ENCODE peak calls at places on chromosomes 12 and 14, in nine cellular contexts. P, Q, Y, Z, W, G, E, N and M are unnamed samples. For H3K27me3, the result is how much of the 10 kb centered on the place peaks cover.

GRCh38 chr12:91687052-91688017 is 458.3 kb downstream of the BTG1 start:
- DNase-seq in P (no peak), Q (no peak), Y (no peak), Z (no peak), W (no peak), G (no peak), E (no peak), N (no peak), M (no peak)

GRCh38 chr14:55240526-55241178 is 30.6 kb upstream of the FBXO34 start:
- DNase-seq in P (no peak), Q (no peak), Y (no peak), Z (no peak), W (peak), G (peak), E (no peak), N (no peak), M (no peak)

GRCh38 chr12:81811066-81811777 is 52.1 kb upstream of the PPFIA2 start:
- DNase-seq in P (no peak), Q (no peak), Y (no peak), Z (no peak), W (no peak), G (peak), E (no peak), N (no peak), M (no peak)

GRCh38 chr12:104138747-104139186 is 757 bp upstream of the NFYB start:
- DNase-seq in P (no peak), Q (no peak), Y (no peak), Z (peak), W (peak), G (peak), E (no peak), N (peak), M (peak)

GRCh38 chr12:28040251-28040650 is 67.7 kb upstream of the PTHLH start:
- DNase-seq in P (no peak), Q (no peak), Y (no peak), Z (no peak), W (no peak), G (no peak), E (no peak), N (no peak), M (no peak)

GRCh38 chr14:63853831-63854293 is 1.1 kb downstream of the SYNE2 start:
- DNase-seq in P (peak), Q (peak), Y (peak), Z (peak), W (no peak), G (peak), E (no peak), N (peak), M (peak)

GRCh38 chr12:91604897-91605296 is 422.3 kb upstream of the DCN start:
- DNase-seq in P (no peak), Q (no peak), Y (no peak), Z (no peak), W (no peak), G (no peak), E (no peak), N (no peak), M (peak)

GRCh38 chr12:42921741-42922511 is 332.4 kb upstream of the PRICKLE1 start:
- DNase-seq in P (no peak), Q (peak), Y (no peak), Z (no peak), W (no peak), G (no peak), E (no peak), N (no peak), M (no peak)

GRCh38 chr14:92785601-92786426 is 8.3 kb upstream of the GOLGA5 start:
- DNase-seq in P (no peak), Q (no peak), Y (no peak), Z (peak), W (no peak), G (no peak), E (no peak), N (peak), M (peak)

GRCh38 chr12:28993720-28994119 is 155.4 kb upstream of the FAR2 start:
- DNase-seq in P (no peak), Q (no peak), Y (no peak), Z (no peak), W (no peak), G (peak), E (no peak), N (no peak), M (peak)

GRCh38 chr12:52151859-52152783 is 39.7 kb downstream of the KRT80 start:
- DNase-seq in P (no peak), Q (no peak), Y (peak), Z (peak), W (peak), G (peak), E (no peak), N (peak), M (peak)

GRCh38 chr12:31887109-31887811 is 72.0 kb upstream of the RESF1 start:
- DNase-seq in P (no peak), Q (no peak), Y (no peak), Z (no peak), W (no peak), G (no peak), E (no peak), N (no peak), M (no peak)

GRCh38 chr12:125564753-125565152 is 499.5 kb downstream of the AACS start:
- DNase-seq in P (no peak), Q (no peak), Y (no peak), Z (no peak), W (no peak), G (no peak), E (no peak), N (no peak), M (no peak)

DNA sequence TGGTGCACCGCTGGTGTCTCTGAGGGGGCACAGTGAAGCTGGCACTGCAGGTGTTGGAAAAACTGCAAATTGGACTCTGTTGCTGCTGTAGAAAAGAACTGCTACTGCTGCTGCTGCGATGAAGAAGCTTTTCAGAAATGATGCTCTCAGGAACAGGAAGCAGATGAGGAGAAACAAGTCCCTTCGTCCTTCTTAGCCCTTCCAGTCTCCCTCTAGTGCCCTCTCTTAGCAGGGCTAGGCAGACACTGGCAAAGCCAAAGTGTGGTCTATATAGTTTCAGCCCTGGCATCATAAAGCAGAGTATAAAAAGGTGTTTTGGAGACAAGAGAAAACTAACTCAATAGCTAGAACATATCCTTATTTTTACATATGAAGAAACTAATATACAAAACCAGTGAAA is 174.5 kb downstream of the MYRFL start:
- DNase-seq in P (no peak), Q (no peak), Y (no peak), Z (no peak), W (no peak), G (no peak), E (no peak), N (no peak), M (no peak)
- TF ChIP-seq CTCF in P (no peak), Q (no peak), Y (no peak), Z (no peak), W (no peak), G (no peak), E (no peak), N (no peak), M (no peak)

DNA sequence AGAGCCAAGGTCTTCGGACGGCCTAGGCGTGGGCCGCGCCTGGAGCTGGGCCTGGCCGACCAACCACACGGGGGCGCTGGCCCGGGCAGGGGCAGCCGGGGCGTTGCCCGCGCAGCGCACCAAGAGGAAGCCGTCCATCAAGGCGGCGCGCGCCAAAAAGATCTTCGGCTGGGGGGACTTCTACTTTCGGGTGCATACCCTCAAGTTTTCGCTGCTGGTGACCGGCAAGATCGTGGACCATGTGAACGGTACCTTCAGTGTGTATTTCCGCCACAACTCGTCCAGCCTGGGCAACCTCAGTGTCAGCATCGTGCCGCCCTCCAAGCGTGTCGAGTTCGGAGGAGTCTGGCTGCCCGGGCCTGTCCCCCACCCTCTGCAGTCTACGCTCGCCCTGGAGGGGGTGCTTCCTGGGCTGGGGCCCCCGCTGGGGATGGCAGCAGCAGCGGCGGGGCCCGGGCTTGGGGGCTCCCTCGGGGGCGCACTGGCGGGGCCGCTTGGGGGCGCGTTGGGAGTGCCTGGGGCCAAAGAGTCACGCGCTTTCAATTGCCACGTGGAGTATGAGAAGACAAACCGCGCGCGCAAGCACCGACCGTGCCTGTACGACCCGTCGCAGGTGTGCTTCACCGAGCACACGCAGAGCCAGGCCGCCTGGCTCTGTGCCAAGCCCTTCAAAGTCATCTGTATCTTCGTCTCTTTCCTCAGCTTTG is 4.4 kb upstream of the SHMT2 start:
- DNase-seq in P (no peak), Q (no peak), Y (peak), Z (no peak), W (no peak), G (peak), E (no peak), N (peak), M (peak)
- H3K27me3 ChIP-seq in P (half or more), Q (under half), Y (half or more), Z (under half), W (under half), G (half or more), E (under half), N (half or more), M (half or more)

GRCh38 chr14:75294649-75295033 is 16.0 kb downstream of the FOS start:
- DNase-seq in P (no peak), Q (no peak), Y (no peak), Z (no peak), W (no peak), G (peak), E (no peak), N (no peak), M (no peak)
- TF ChIP-seq CTCF in P (peak), Q (no peak), Y (no peak), Z (no peak), W (no peak), G (no peak), E (no peak), N (no peak), M (no peak)

DNA sequence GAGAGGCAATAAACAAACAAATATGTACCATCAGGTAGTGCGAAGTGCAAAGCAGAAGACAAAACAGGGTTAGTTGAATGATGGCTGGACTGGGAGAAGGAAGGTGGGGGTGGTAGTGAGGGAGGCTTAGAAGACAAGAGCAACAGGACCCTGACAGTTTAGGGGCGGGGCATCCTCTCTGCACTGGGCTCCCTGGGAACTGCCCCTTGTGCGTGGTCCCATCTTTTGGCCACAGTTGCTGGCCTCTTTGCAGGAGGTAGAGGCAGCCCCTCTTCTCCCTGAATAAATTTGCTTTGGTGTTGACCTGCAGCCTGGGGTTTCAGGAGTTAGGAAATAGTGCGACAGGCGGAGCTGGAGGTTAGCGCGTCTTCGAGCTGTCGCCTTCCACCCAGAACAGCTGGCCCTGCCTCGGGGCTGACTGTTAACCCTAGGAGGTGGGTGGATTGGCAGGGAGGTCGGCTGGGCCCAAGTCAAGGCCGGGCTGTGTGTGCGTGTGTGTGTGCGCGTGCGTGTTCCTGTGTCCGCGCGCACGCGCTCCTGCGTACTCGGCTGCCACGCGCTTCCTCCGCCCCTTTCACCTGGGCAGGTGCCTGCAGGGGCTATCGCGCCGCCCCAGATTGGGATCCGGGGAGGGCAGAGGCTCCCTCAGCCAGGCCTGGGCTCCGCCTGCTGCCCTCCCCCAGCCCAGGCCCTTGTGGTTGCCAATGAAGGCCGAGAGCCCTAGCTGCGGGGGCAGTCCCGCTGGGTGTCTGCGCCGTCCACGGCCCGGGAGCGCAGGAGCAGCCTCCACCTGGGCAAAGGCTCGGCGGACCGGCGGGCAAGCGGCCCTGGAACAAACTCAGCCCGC is 180.8 kb downstream of the ADCK1 start:
- DNase-seq in P (no peak), Q (peak), Y (peak), Z (no peak), W (peak), G (peak), E (peak), N (no peak), M (peak)
- H3K27me3 ChIP-seq in P (under half), Q (under half), Y (under half), Z (under half), W (under half), G (under half), E (under half), N (under half), M (under half)

GRCh38 chr12:101108130-101108529 is 101.9 kb downstream of the SLC5A8 start:
- DNase-seq in P (peak), Q (no peak), Y (no peak), Z (no peak), W (no peak), G (peak), E (no peak), N (no peak), M (no peak)
- TF ChIP-seq CTCF in P (peak), Q (no peak), Y (no peak), Z (no peak), W (no peak), G (peak), E (no peak), N (no peak), M (no peak)

GRCh38 chr14:36522347-36522971 is 2.4 kb upstream of the NKX2-1 start:
- DNase-seq in P (no peak), Q (no peak), Y (no peak), Z (no peak), W (no peak), G (peak), E (no peak), N (no peak), M (no peak)
- H3K27me3 ChIP-seq in P (half or more), Q (under half), Y (half or more), Z (under half), W (half or more), G (half or more), E (under half), N (half or more), M (half or more)

DNA sequence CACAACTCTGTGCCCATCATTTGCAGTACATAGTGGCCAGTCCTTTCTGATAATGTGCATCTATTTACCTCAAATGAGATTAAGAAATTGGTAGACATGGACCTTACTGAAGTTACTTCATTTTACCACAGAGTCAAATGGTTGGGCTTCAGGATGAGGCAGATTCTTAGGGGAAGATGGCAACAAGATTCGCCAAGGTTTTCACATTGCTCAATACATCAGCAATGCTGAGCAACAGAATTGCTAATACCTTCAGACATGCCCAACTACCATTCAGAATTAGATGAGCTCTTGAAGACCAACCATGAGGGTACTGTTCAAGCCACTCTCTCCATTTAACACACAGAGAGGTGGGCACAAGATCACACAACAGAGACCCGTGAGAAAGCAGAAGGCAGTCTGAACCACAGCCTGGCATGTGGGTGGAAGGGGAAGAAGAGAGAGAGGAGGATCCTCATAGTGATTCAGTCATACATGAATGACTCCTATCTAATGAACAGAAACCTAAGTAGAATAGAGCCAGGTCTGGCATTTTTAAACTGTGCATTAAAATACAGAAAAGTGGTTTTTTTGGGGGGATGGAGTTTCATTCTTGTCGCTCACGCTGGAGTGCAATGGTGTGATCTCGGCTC is 28.5 kb downstream of the CPM start:
- DNase-seq in P (no peak), Q (no peak), Y (no peak), Z (no peak), W (no peak), G (no peak), E (no peak), N (no peak), M (no peak)
- TF ChIP-seq CTCF in P (no peak), Q (no peak), Y (no peak), Z (no peak), W (no peak), G (no peak), E (no peak), N (no peak), M (no peak)

GRCh38 chr14:100726812-100727564 is at the start of gene DLK1:
- DNase-seq in P (no peak), Q (no peak), Y (no peak), Z (no peak), W (no peak), G (peak), E (no peak), N (no peak), M (peak)

GRCh38 chr14:100727565-100728240 is 1.0 kb downstream of the DLK1 start:
- DNase-seq in P (no peak), Q (no peak), Y (no peak), Z (no peak), W (no peak), G (no peak), E (no peak), N (no peak), M (no peak)

GRCh38 chr14:100730530-100730929 is 3.8 kb downstream of the DLK1 start:
- DNase-seq in P (no peak), Q (no peak), Y (no peak), Z (no peak), W (no peak), G (no peak), E (no peak), N (no peak), M (no peak)

GRCh38 chr14:100729982-100730381 is 3.3 kb downstream of the DLK1 start:
- DNase-seq in P (no peak), Q (no peak), Y (no peak), Z (no peak), W (no peak), G (no peak), E (no peak), N (no peak), M (no peak)

GRCh38 chr14:100728962-100729361 is 2.3 kb downstream of the DLK1 start:
- DNase-seq in P (no peak), Q (no peak), Y (no peak), Z (no peak), W (no peak), G (no peak), E (no peak), N (no peak), M (no peak)
- H3K27me3 ChIP-seq in P (under half), Q (under half), Y (half or more), Z (under half), W (under half), G (under half), E (under half), N (half or more), M (under half)

DNA sequence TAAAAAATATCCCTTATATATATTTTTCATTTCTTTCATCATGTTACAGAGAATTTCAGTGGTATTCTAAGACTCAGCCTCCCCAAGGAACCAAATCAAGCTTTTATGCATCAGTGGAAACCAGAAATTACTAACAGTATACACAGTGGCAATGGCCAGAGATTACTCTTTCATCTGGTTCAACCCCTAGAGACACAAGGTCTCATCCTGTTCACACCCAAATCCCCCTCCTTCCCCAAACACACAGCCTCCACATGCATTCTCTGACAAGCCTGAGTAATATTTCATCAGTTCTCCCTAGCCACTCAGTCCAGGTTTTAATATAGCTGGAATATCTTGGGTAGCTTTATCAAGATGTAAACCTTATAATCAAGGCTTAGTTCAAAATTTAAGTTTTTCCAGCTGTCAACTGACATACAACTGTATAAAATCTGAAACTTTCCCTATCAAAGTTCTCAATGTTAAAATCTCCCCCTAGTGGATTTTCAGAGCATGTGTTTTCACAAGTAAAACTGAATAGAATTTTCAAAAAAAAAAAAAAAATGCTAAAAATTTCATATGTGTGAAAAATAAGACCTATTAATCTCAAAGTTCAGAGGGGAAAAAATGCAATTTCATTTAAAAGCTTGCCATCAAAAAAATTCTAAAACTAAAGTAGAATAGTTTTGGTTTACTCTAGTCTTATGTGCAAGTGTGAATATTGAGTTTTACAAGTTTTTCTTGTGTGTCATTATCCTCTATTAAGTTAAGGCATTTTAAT is 10.5 kb upstream of the SSTR1 start:
- DNase-seq in P (no peak), Q (no peak), Y (no peak), Z (no peak), W (no peak), G (no peak), E (no peak), N (no peak), M (no peak)
- TF ChIP-seq CTCF in P (peak), Q (peak), Y (peak), Z (peak), W (peak), G (peak), E (peak), N (peak), M (peak)

GRCh38 chr12:79058342-79058741 is 193.8 kb downstream of the SYT1 start:
- DNase-seq in P (peak), Q (no peak), Y (no peak), Z (no peak), W (no peak), G (no peak), E (no peak), N (no peak), M (no peak)
- H3K27me3 ChIP-seq in P (under half), Q (under half), Y (under half), Z (under half), W (under half), G (under half), E (under half), N (under half), M (under half)